ENCODE peak calls at places on chromosome 21, in ten cellular contexts. One of them, this sample, is unnamed. For H3K36me3, the result is how much of the 10 kb centered on the place peaks cover.

GRCh38 chr21:46404306-46404705 is 54.4 kb upstream of the DIP2A start:
- DNase-seq in stomach: no peak
- DNase-seq in adrenal gland: no peak
- DNase-seq in tibial nerve: no peak
- DNase-seq in heart left ventricle: no peak
- DNase-seq in endothelial cell of umbilical vein: no peak
- DNase-seq in H1: no peak
- DNase-seq in spleen: no peak
- DNase-seq in IMR-90: no peak
- DNase-seq in prostate gland: no peak
- DNase-seq in this sample: no peak

GRCh38 chr21:27104749-27105439 is 138.0 kb upstream of the ADAMTS5 start:
- DNase-seq in tibial nerve: no peak
- DNase-seq in stomach: no peak
- DNase-seq in endothelial cell of umbilical vein: no peak
- DNase-seq in IMR-90: peak
- DNase-seq in heart left ventricle: no peak
- DNase-seq in H1: no peak
- DNase-seq in prostate gland: no peak
- DNase-seq in spleen: no peak
- DNase-seq in adrenal gland: no peak
- DNase-seq in this sample: no peak

GRCh38 chr21:16370176-16370575 is 640.4 kb downstream of the USP25 start:
- DNase-seq in spleen: no peak
- DNase-seq in heart left ventricle: no peak
- DNase-seq in endothelial cell of umbilical vein: no peak
- DNase-seq in IMR-90: no peak
- DNase-seq in prostate gland: no peak
- DNase-seq in tibial nerve: no peak
- DNase-seq in adrenal gland: no peak
- DNase-seq in stomach: no peak
- DNase-seq in H1: no peak
- DNase-seq in this sample: no peak

GRCh38 chr21:45295576-45296365 is 8.1 kb upstream of the POFUT2 start:
- DNase-seq in IMR-90: peak
- DNase-seq in heart left ventricle: no peak
- DNase-seq in H1: no peak
- DNase-seq in prostate gland: no peak
- DNase-seq in tibial nerve: no peak
- DNase-seq in adrenal gland: peak
- DNase-seq in endothelial cell of umbilical vein: no peak
- DNase-seq in stomach: peak
- DNase-seq in spleen: no peak
- DNase-seq in this sample: no peak

GRCh38 chr21:29775462-29775861 is 164.3 kb downstream of the GRIK1 start:
- DNase-seq in stomach: no peak
- DNase-seq in endothelial cell of umbilical vein: no peak
- DNase-seq in H1: no peak
- DNase-seq in adrenal gland: no peak
- DNase-seq in tibial nerve: no peak
- DNase-seq in heart left ventricle: no peak
- DNase-seq in spleen: no peak
- DNase-seq in IMR-90: no peak
- DNase-seq in prostate gland: no peak
- DNase-seq in this sample: no peak

GRCh38 chr21:37855568-37856391 is 60.5 kb downstream of the KCNJ6 start:
- DNase-seq in adrenal gland: no peak
- DNase-seq in stomach: no peak
- DNase-seq in tibial nerve: no peak
- DNase-seq in heart left ventricle: no peak
- DNase-seq in prostate gland: no peak
- DNase-seq in spleen: no peak
- DNase-seq in endothelial cell of umbilical vein: no peak
- DNase-seq in IMR-90: peak
- DNase-seq in H1: peak
- DNase-seq in this sample: no peak

GRCh38 chr21:27112186-27112585 is 145.3 kb upstream of the ADAMTS5 start:
- DNase-seq in prostate gland: no peak
- DNase-seq in heart left ventricle: no peak
- DNase-seq in spleen: no peak
- DNase-seq in H1: no peak
- DNase-seq in adrenal gland: no peak
- DNase-seq in endothelial cell of umbilical vein: no peak
- DNase-seq in tibial nerve: no peak
- DNase-seq in stomach: no peak
- DNase-seq in IMR-90: peak
- DNase-seq in this sample: no peak

GRCh38 chr21:42607525-42608102 is 45.8 kb upstream of the PDE9A start:
- DNase-seq in H1: no peak
- DNase-seq in tibial nerve: no peak
- DNase-seq in prostate gland: no peak
- DNase-seq in adrenal gland: no peak
- DNase-seq in IMR-90: no peak
- DNase-seq in stomach: no peak
- DNase-seq in spleen: no peak
- DNase-seq in heart left ventricle: no peak
- DNase-seq in endothelial cell of umbilical vein: no peak
- DNase-seq in this sample: peak

GRCh38 chr21:36569511-36569910 is 89.6 kb upstream of the CLDN14 start:
- DNase-seq in endothelial cell of umbilical vein: no peak
- DNase-seq in stomach: no peak
- DNase-seq in heart left ventricle: no peak
- DNase-seq in H1: no peak
- DNase-seq in tibial nerve: no peak
- DNase-seq in adrenal gland: no peak
- DNase-seq in spleen: no peak
- DNase-seq in IMR-90: no peak
- DNase-seq in prostate gland: no peak
- DNase-seq in this sample: no peak

GRCh38 chr21:46001821-46002681 is 20.5 kb downstream of the COL6A1 start:
- DNase-seq in spleen: peak
- DNase-seq in IMR-90: no peak
- DNase-seq in stomach: peak
- DNase-seq in tibial nerve: no peak
- DNase-seq in heart left ventricle: peak
- DNase-seq in adrenal gland: peak
- DNase-seq in endothelial cell of umbilical vein: no peak
- DNase-seq in H1: peak
- DNase-seq in prostate gland: peak
- DNase-seq in this sample: no peak

GRCh38 chr21:14290584-14290983 is 74.6 kb downstream of the RBM11 start:
- DNase-seq in H1: no peak
- DNase-seq in heart left ventricle: no peak
- DNase-seq in adrenal gland: no peak
- DNase-seq in stomach: no peak
- DNase-seq in endothelial cell of umbilical vein: no peak
- DNase-seq in spleen: no peak
- DNase-seq in prostate gland: no peak
- DNase-seq in tibial nerve: no peak
- DNase-seq in IMR-90: no peak
- DNase-seq in this sample: no peak

GRCh38 chr21:41677671-41678015 is 89.2 kb downstream of the RIPK4 start:
- DNase-seq in endothelial cell of umbilical vein: no peak
- DNase-seq in heart left ventricle: no peak
- DNase-seq in adrenal gland: no peak
- DNase-seq in prostate gland: no peak
- DNase-seq in stomach: no peak
- DNase-seq in IMR-90: no peak
- DNase-seq in tibial nerve: no peak
- DNase-seq in H1: no peak
- DNase-seq in spleen: no peak
- DNase-seq in this sample: no peak

GRCh38 chr21:40752125-40752524 is 94.8 kb downstream of the DSCAM start:
- DNase-seq in spleen: no peak
- DNase-seq in heart left ventricle: no peak
- DNase-seq in H1: no peak
- DNase-seq in endothelial cell of umbilical vein: no peak
- DNase-seq in adrenal gland: no peak
- DNase-seq in stomach: no peak
- DNase-seq in IMR-90: no peak
- DNase-seq in tibial nerve: no peak
- DNase-seq in prostate gland: no peak
- DNase-seq in this sample: no peak

GRCh38 chr21:45167796-45168222 is 93.4 kb downstream of the ADARB1 start:
- DNase-seq in heart left ventricle: no peak
- DNase-seq in tibial nerve: no peak
- DNase-seq in endothelial cell of umbilical vein: no peak
- DNase-seq in H1: no peak
- DNase-seq in adrenal gland: no peak
- DNase-seq in IMR-90: peak
- DNase-seq in prostate gland: no peak
- DNase-seq in spleen: no peak
- DNase-seq in stomach: no peak
- DNase-seq in this sample: no peak

DNA sequence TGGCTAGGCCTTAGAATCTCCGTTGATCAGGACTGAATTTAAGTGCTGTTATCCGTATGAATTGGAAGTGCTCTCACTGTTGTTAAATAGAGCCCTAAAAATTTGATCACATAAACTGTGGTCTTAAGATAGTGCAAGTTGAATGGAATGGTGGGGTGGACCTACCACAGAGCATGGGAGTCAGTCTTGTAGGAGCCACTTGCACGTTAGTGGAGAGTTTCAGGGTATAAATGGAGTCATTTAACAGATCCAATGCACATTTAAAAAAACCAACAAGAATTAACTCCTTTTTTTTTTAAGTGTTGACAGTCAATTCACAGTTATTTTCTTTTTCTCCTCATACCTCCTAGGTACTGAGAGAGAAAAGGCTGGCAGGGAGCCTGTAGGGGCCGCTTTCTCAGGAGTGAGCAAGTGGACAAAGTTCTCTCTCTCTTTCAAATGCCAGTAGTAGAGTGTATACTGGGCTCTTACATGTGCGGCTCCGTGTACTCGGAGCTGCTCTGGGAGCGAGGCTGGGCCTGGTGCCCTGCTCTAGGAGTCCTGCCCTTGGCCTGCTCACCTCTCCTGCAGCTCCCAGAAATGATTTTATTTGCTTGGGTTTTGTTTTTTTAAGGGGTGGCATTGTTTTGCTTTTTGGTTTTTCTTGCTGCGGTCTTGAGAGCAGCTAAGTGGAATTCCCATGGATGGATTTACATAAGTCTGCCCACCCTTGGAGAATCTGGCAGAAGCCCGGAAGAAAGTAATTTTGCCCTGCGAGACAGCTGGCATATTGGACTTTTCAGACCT is 91.3 kb downstream of the ATP5PO start:
- DNase-seq in prostate gland: no peak
- DNase-seq in H1: no peak
- DNase-seq in adrenal gland: no peak
- DNase-seq in spleen: no peak
- DNase-seq in stomach: no peak
- DNase-seq in endothelial cell of umbilical vein: no peak
- DNase-seq in tibial nerve: no peak
- DNase-seq in IMR-90: no peak
- DNase-seq in heart left ventricle: no peak
- DNase-seq in this sample: peak
- H3K36me3 ChIP-seq in prostate gland: under half
- H3K36me3 ChIP-seq in H1: under half
- H3K36me3 ChIP-seq in adrenal gland: under half
- H3K36me3 ChIP-seq in spleen: under half
- H3K36me3 ChIP-seq in stomach: under half
- H3K36me3 ChIP-seq in endothelial cell of umbilical vein: under half
- H3K36me3 ChIP-seq in tibial nerve: under half
- H3K36me3 ChIP-seq in IMR-90: under half
- H3K36me3 ChIP-seq in heart left ventricle: under half
- H3K36me3 ChIP-seq in this sample: under half

DNA sequence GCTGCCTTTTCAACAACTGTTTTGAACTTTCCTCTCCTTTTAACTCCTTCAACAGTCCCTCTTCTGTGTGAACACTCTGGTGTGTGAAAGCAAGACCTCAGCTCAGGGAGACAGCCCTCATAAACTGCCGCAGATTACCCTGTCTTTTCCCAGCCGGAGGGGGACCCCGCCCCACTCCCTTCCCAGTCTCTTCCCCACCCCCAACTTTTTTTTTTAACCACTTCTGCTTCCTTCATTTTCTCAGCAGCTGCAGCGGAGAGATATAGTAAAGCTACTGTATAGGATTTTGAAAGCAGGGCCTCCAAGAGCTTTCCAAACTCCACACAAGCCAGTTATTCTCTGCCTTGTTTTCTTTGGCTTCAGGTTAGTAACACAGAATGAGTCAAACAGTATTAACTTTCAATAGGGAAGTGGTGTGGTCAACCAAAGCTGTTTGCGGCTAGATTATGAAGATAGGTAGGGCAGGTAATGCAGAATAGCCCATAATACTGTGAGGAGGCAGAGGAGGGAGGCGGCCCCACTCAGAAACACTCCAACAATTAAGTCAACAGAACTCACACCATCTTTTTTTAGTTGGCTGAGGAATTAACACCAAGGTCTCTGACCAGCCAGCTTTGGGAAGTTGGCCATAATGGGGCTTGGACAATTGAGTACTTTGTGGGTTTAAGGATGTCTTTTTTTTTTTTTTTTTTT is 176.9 kb downstream of the CLIC6 start:
- DNase-seq in tibial nerve: no peak
- DNase-seq in endothelial cell of umbilical vein: peak
- DNase-seq in adrenal gland: no peak
- DNase-seq in stomach: peak
- DNase-seq in heart left ventricle: no peak
- DNase-seq in H1: no peak
- DNase-seq in IMR-90: peak
- DNase-seq in spleen: no peak
- DNase-seq in prostate gland: peak
- DNase-seq in this sample: no peak
- H3K27ac ChIP-seq in tibial nerve: peak
- H3K27ac ChIP-seq in endothelial cell of umbilical vein: no peak
- H3K27ac ChIP-seq in adrenal gland: no peak
- H3K27ac ChIP-seq in stomach: peak
- H3K27ac ChIP-seq in heart left ventricle: peak
- H3K27ac ChIP-seq in H1: no peak
- H3K27ac ChIP-seq in IMR-90: peak
- H3K27ac ChIP-seq in spleen: no peak
- H3K27ac ChIP-seq in prostate gland: peak
- H3K27ac ChIP-seq in this sample: peak

GRCh38 chr21:21158376-21158918 is 160.2 kb downstream of the NCAM2 start:
- DNase-seq in IMR-90: no peak
- DNase-seq in endothelial cell of umbilical vein: no peak
- DNase-seq in heart left ventricle: no peak
- DNase-seq in spleen: no peak
- DNase-seq in adrenal gland: no peak
- DNase-seq in prostate gland: no peak
- DNase-seq in H1: no peak
- DNase-seq in stomach: no peak
- DNase-seq in tibial nerve: no peak
- DNase-seq in this sample: no peak
- TF ChIP-seq POLR2A in IMR-90: no peak
- TF ChIP-seq POLR2A in endothelial cell of umbilical vein: no peak
- TF ChIP-seq POLR2A in heart left ventricle: no peak
- TF ChIP-seq POLR2A in spleen: no peak
- TF ChIP-seq POLR2A in adrenal gland: no peak
- TF ChIP-seq POLR2A in prostate gland: no peak
- TF ChIP-seq POLR2A in H1: no peak
- TF ChIP-seq POLR2A in stomach: no peak
- TF ChIP-seq POLR2A in tibial nerve: no peak
- TF ChIP-seq POLR2A in this sample: no peak

DNA sequence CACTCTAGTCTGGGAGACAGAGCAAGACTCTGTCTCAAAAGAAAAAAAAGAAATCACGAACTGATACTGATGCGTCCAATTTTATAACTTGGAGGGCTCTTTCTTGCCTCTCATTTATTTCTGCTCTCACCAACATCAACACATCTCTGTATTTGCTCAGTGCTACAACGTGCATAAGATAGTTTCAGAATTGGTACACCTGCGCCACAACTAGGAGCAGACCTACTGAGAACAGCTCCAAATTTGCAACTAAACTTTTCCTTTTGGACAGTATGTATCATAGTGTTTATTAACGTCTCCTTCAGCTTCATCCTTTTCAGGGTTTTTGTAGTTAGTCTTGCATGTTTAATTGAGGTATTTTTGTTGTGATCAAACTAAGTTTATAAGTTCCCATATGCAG is 27.7 kb downstream of the TRAPPC10 start:
- DNase-seq in endothelial cell of umbilical vein: no peak
- DNase-seq in heart left ventricle: no peak
- DNase-seq in stomach: no peak
- DNase-seq in IMR-90: no peak
- DNase-seq in spleen: no peak
- DNase-seq in H1: no peak
- DNase-seq in tibial nerve: no peak
- DNase-seq in prostate gland: no peak
- DNase-seq in adrenal gland: no peak
- DNase-seq in this sample: no peak
- H3K36me3 ChIP-seq in endothelial cell of umbilical vein: under half
- H3K36me3 ChIP-seq in heart left ventricle: under half
- H3K36me3 ChIP-seq in stomach: half or more
- H3K36me3 ChIP-seq in IMR-90: under half
- H3K36me3 ChIP-seq in spleen: under half
- H3K36me3 ChIP-seq in H1: under half
- H3K36me3 ChIP-seq in tibial nerve: under half
- H3K36me3 ChIP-seq in prostate gland: under half
- H3K36me3 ChIP-seq in adrenal gland: under half
- H3K36me3 ChIP-seq in this sample: under half

This sample was measured in thyroid gland.